ENCODE peak calls at places on chromosomes 5 and 9, in nine cellular contexts. E is heart right ventricle, G is brain microvascular endothelial cell, Y is WERI-Rb-1, Z is lower lobe of right lung, T is psoas muscle, C is endothelial cell of umbilical vein, D is cardiac muscle cell, L is IMR-90. K is an unnamed sample.

GRCh38 chr5:112895682-112896081 is 26.3 kb downstream of the REEP5 start:
- DNase-seq in E (peak; percentile 48), G (no peak), Y (no peak), Z (no peak), T (no peak), C (no peak), D (no peak), L (no peak), K (no peak)

GRCh38 chr5:17118631-17119030 is 98.8 kb upstream of the BASP1 start:
- DNase-seq in E (peak; percentile 57), G (peak; percentile 99), Y (no peak), Z (peak; percentile 68), T (no peak), C (peak; percentile 99), D (peak; percentile 86), L (peak; percentile 99), K (no peak)

GRCh38 chr5:36720688-36721087 is 114.3 kb downstream of the SLC1A3 start:
- DNase-seq in E (no peak), G (no peak), Y (no peak), Z (no peak), T (no peak), C (no peak), D (peak; percentile 25), L (no peak), K (no peak)

GRCh38 chr5:135027699-135028615 is 6.1 kb downstream of the PITX1 start:
- DNase-seq in E (no peak), G (no peak), Y (no peak), Z (peak; percentile 38), T (peak; percentile 45), C (no peak), D (no peak), L (no peak), K (no peak)

GRCh38 chr9:104977580-104977979 is 49.6 kb upstream of the ABCA1 start:
- DNase-seq in E (no peak), G (no peak), Y (no peak), Z (no peak), T (no peak), C (no peak), D (no peak), L (no peak), K (no peak)

GRCh38 chr5:136201870-136202269 is 8.9 kb upstream of the SMIM32 start:
- DNase-seq in E (no peak), G (no peak), Y (no peak), Z (no peak), T (no peak), C (no peak), D (no peak), L (no peak), K (peak; percentile 52)

GRCh38 chr5:118578093-118578492 is 410.3 kb downstream of the DTWD2 start:
- DNase-seq in E (no peak), G (no peak), Y (no peak), Z (no peak), T (no peak), C (no peak), D (peak; percentile 47), L (no peak), K (no peak)

GRCh38 chr5:152246401-152246800 is 158.7 kb downstream of the NMUR2 start:
- DNase-seq in E (peak; percentile 28), G (peak; percentile 12), Y (no peak), Z (no peak), T (no peak), C (peak; percentile 1), D (peak; percentile 11), L (peak; percentile 3), K (no peak)

DNA sequence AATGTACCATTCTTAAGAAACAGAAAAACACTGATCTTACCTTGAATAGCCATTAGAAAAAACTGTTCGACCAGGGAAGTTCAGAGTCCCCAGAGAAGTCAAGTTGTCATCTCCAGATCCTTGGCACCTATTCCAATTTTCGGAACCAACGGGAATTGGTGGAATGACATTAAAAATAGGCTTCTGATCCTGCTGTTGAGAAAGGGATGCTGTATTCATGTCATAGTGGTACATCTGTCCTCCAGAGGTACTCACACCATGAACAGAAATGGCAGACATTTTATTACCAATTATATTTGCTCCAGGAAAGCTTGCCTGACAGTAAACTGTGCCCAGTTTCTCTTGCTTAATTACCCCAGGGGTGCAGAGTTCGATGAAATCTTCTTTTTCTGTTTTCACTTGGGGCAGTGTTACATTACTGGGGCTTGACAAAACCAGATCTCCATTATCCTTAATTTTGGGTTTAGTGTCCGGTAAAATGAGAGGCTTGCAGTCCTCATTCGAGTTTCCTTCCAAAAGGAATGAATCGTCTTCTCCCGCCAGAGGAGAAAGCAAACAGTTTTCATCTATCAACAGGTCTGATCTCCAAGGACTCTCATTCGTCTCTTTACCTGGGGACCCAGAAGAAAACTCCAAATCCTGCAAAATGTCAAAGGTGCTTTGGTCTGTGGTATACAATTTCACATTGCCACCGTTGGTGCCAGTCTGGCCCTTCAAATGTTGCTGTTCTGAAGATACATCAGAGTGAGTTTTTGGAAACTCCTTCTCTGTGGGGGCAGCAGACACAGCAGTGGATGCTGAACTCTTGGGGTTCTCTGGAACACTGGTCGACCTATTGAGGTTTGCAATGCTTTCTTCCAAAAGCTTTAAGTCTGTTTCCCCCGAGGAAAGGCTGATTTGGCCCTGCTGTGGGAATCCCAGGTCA is 3.6 kb downstream of the NR3C1 start:
- DNase-seq in E (no peak), G (no peak), Y (no peak), Z (no peak), T (no peak), C (no peak), D (no peak), L (no peak), K (no peak)
- H3K4me3 ChIP-seq in E (peak overlapping the region; percentile 92), G (peak overlapping the region; percentile 80), Y (no peak overlapping the region), Z (peak overlapping the region; percentile 92), T (peak overlapping the region; percentile 93), C (no peak overlapping the region), D (no peak overlapping the region), L (peak overlapping the region; percentile 97), K (peak overlapping the region; percentile 92)

DNA sequence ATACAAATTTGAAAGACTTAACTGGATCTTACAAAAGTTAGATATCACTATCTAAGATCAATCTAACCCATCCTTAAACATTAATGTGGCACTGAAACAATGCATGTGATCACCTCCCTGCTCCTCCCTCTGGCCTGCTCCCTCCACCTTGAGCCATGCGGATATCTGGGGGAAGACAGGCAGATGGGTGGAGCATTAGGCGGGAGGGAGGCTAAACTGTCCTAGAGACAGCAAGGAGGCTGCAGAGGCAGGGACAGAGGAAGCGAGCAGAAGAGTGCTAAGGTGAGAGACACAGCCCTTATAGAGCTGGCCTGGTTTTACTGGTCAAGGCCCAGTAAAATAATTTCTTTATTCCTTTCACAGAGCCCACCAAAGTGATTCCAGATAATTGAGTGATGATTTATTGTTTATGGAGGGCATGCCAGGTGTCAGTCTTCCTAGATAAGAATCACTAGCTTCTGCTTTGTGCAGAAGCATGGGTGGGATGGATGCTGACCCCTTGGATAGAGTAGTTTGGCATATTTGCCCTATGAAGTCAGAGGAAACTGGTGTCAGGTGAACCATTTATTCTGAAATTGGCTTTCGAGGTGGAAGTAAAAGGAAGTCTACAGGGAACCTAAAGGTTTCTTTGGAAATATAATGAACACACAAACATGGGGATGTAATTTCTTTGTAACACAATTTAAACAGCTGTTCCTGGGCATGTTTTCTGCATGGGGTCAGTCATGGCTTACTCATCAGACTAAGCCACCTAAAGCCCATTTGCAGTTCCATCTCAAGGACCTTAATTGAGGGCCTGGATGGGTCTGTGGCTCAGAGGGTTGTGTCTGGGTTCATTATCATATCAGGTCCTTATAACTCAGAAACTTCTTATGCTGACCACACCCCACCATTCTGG is 188.3 kb downstream of the GNAQ start:
- DNase-seq in E (no peak), G (no peak), Y (peak; percentile 30), Z (no peak), T (no peak), C (no peak), D (no peak), L (no peak), K (no peak)
- TF ChIP-seq CTCF in E (no peak), G (no peak), Y (no peak), Z (no peak), T (no peak), C (no peak), D (no peak), L (no peak), K (no peak)

DNA sequence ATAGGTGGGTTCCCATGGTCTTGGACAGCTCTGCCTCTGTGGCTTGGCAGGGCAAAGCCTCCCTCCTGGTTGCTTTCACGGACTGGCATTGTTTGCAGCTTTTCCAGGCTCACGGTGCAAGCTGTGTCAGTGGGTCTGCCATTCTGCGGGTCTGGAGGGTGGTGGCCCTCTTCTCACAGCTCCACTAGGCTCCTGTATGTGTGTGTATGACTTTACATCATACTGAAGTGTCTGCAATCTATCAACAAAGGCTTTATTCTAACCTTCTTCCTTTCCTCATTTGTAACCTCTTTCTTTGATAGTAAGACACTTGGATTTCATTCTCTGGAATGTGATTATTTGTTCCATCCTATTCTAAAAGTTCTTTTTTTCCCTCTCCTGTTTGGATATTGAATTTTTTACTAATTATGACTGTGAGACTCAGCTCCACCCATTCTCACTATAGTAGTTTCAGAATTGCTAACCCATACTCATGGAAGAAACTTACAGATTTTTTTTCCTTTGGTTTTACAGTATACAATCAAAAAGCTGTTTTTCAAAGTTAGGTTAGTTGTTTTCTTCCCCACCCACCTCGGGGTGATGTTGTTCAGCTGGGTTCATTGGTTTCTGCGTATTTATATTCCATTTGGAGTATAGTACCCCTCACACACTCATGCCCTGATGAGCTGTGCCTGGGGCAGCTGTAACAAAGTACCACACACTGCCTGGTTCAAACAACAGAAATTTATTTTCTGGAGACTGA is 144.6 kb upstream of the OTULINL start:
- DNase-seq in E (no peak), G (no peak), Y (no peak), Z (no peak), T (no peak), C (no peak), D (no peak), L (no peak), K (no peak)
- H3K27ac ChIP-seq in E (no peak overlapping the region), G (no peak overlapping the region), Y (no peak overlapping the region), Z (no peak overlapping the region), T (no peak overlapping the region), C (no peak overlapping the region), D (no peak overlapping the region), L (peak overlapping the region; percentile 31), K (no peak overlapping the region)

GRCh38 chr5:39201795-39202593 is 17.4 kb downstream of the FYB1 start:
- DNase-seq in E (no peak), G (no peak), Y (no peak), Z (no peak), T (no peak), C (no peak), D (no peak), L (no peak), K (no peak)

GRCh38 chr5:39201160-39201794 is 18.1 kb downstream of the FYB1 start:
- DNase-seq in E (no peak), G (no peak), Y (no peak), Z (no peak), T (no peak), C (no peak), D (no peak), L (no peak), K (no peak)

GRCh38 chr5:39199335-39199734 is 20.0 kb downstream of the FYB1 start:
- DNase-seq in E (no peak), G (no peak), Y (no peak), Z (no peak), T (no peak), C (no peak), D (no peak), L (no peak), K (no peak)

GRCh38 chr5:39198080-39198479 is 21.3 kb downstream of the FYB1 start:
- DNase-seq in E (no peak), G (peak; percentile 56), Y (no peak), Z (no peak), T (no peak), C (no peak), D (no peak), L (no peak), K (no peak)

DNA sequence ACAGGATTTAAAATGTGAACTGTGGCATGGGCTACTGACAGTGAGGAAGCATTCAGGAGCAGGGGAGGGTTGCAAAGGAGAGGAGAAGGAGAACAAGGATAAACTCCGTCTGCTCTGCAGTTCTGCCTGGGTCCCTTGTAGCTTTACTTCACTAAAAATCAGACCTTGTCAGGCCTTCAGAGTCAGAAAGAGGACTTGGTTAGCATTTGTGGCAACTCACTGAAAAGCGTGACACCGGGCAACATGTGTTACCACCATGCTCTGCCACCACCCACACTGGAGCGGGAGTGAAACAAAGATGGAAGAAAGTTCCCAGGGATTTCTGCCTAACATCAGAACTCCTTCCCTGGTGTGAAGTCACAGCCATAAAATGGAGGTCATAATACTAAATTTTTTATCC is 19.3 kb downstream of the FYB1 start:
- DNase-seq in E (no peak), G (no peak), Y (no peak), Z (no peak), T (no peak), C (no peak), D (no peak), L (no peak), K (no peak)
- H3K4me3 ChIP-seq in E (no peak overlapping the region), G (no peak overlapping the region), Y (no peak overlapping the region), Z (peak overlapping the region; percentile 35), T (no peak overlapping the region), C (no peak overlapping the region), D (no peak overlapping the region), L (no peak overlapping the region), K (no peak overlapping the region)